ENCODE peak calls at places on chromosomes 4 and X, in nine cellular contexts. X is left lung, G is testis, F is MM.1S, W is tibial nerve, D is esophagus muscularis mucosa, C is adrenal gland, H is uterus, S is mammary epithelial cell. R is an unnamed sample. For H3K4me1, the result is how much of the 10 kb centered on the place peaks cover.

GRCh38 chr4:62683799-62684566 is 1483.9 kb downstream of the ADGRL3 start:
- DNase-seq in W (no peak), X (no peak), S (no peak), D (no peak), H (no peak), F (no peak), G (no peak), C (no peak), R (no peak)

GRCh38 chr4:3212391-3213100 is 36.4 kb upstream of the MSANTD1 start:
- DNase-seq in S (no peak), X (no peak), D (no peak), F (no peak), G (no peak), H (no peak), W (no peak), C (peak), R (no peak)

GRCh38 chr4:70651864-70652506 is 14.3 kb downstream of the JCHAIN start:
- DNase-seq in C (no peak), S (peak), X (no peak), W (no peak), F (peak), H (no peak), G (no peak), D (no peak), R (no peak)

GRCh38 chr4:73731968-73732610 is 8.3 kb upstream of the CXCL8 start:
- DNase-seq in S (no peak), F (no peak), W (peak), X (peak), H (no peak), C (no peak), D (no peak), G (no peak), R (no peak)

GRCh38 chr4:175823015-175823741 is 11.1 kb upstream of the GPM6A start:
- DNase-seq in D (no peak), H (no peak), W (no peak), C (no peak), G (no peak), X (no peak), S (no peak), F (no peak), R (no peak)

GRCh38 chr4:143294710-143295109 is 42.0 kb upstream of the GAB1 start:
- DNase-seq in C (no peak), S (no peak), D (no peak), G (no peak), W (no peak), H (no peak), F (no peak), X (no peak), R (no peak)

GRCh38 chrX:56793533-56794320 is 64.7 kb downstream of the NBDY start:
- DNase-seq in X (peak), G (no peak), F (no peak), S (no peak), H (no peak), W (no peak), D (peak), C (no peak), R (no peak)

GRCh38 chrX:16177260-16177659 is 10.0 kb downstream of the MAGEB17 start:
- DNase-seq in D (no peak), S (no peak), F (no peak), X (no peak), C (no peak), G (no peak), H (no peak), W (no peak), R (no peak)

GRCh38 chrX:72208126-72208525 is 26.6 kb downstream of the PIN4 start:
- DNase-seq in S (no peak), W (no peak), G (no peak), F (no peak), C (no peak), D (no peak), X (no peak), H (no peak), R (no peak)

GRCh38 chr4:173171098-173171497 is 2.5 kb downstream of the GALNT7 start:
- DNase-seq in X (no peak), C (no peak), G (no peak), H (no peak), W (no peak), F (no peak), D (no peak), S (peak), R (no peak)

GRCh38 chrX:8731579-8732395 is at the start of gene ANOS1:
- DNase-seq in D (no peak), G (peak), W (peak), C (peak), F (peak), X (peak), S (peak), H (no peak), R (peak)

GRCh38 chr4:116358633-116359222 is 726.6 kb downstream of the TRAM1L1 start:
- DNase-seq in G (peak), D (no peak), W (peak), H (no peak), F (peak), S (peak), X (no peak), C (peak), R (no peak)

GRCh38 chr4:115938764-115939443 is 825.5 kb upstream of the NDST4 start:
- DNase-seq in X (no peak), G (no peak), D (no peak), H (no peak), S (no peak), W (no peak), C (no peak), F (no peak), R (no peak)

GRCh38 chrX:136961594-136962135 is 72.1 kb downstream of the GPR101 start:
- DNase-seq in G (no peak), S (no peak), X (no peak), C (no peak), H (no peak), F (no peak), D (no peak), W (no peak), R (no peak)

GRCh38 chr4:128863314-128864075 is 54.0 kb downstream of the JADE1 start:
- DNase-seq in S (peak), F (peak), G (peak), D (no peak), X (peak), H (peak), W (peak), C (peak), R (peak)

GRCh38 chr4:77177196-77177595 is 20.2 kb downstream of the CCNG2 start:
- DNase-seq in D (no peak), C (no peak), G (no peak), W (no peak), S (no peak), H (no peak), X (no peak), F (no peak), R (no peak)

GRCh38 chr4:77172336-77172735 is 15.3 kb downstream of the CCNG2 start:
- DNase-seq in W (no peak), D (no peak), G (no peak), X (no peak), S (peak), H (no peak), F (no peak), C (no peak), R (no peak)

GRCh38 chr4:77176606-77177005 is 19.6 kb downstream of the CCNG2 start:
- DNase-seq in W (no peak), H (no peak), G (no peak), X (no peak), D (no peak), F (no peak), C (no peak), S (no peak), R (no peak)

GRCh38 chr4:77175201-77175610 is 18.2 kb downstream of the CCNG2 start:
- DNase-seq in D (no peak), W (no peak), S (no peak), H (no peak), C (no peak), F (no peak), X (no peak), G (no peak), R (no peak)

DNA sequence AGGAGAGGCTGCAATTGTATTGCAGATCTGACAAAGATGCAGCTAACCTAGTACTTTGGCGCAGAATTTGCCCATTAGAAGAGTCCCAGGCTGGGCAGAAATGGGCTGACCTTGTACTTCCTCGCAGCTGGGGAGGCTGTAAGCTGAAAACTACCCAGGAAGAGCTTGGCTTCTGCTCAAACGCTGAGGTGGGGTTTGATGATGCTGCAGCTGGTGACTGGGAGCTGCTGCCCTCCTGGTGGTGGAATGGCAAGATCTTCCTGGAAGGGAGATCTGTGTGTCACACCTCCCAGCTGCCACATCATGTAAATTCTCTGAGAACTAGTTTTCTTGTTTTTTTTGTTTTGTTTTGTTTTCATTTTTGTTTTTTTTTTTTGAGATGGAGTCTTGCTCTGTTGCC is 17.4 kb downstream of the CCNG2 start:
- DNase-seq in D (no peak), W (no peak), G (no peak), H (no peak), F (no peak), S (no peak), C (no peak), X (no peak), R (no peak)
- TF ChIP-seq CTCF in D (no peak), W (no peak), G (no peak), H (no peak), F (no peak), S (no peak), C (no peak), X (no peak), R (no peak)

DNA sequence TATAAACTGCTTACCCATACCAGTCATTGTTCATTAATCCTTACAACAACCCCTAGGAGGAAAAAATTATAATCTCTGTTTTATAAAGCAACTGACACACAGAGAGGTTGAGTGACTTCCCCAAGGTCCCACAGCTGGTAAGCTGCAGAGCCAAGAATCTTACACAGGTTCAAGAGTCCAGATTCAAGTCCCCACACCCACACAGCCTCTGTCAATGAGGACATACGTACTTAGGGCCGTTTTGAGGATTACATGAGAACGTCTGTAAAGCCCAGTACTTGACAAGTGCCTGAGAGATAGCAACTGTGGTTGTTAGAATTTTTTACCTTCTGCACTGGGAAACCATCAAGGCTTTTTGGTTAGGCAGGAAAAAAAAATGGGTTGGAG is 556 bp upstream of the SLC25A43 start:
- DNase-seq in C (no peak), G (no peak), X (no peak), S (no peak), H (no peak), D (no peak), W (no peak), F (no peak), R (no peak)
- H3K4me1 ChIP-seq in C (under half), G (under half), X (under half), S (under half), H (under half), D (under half), W (under half), F (under half), R (under half)

DNA sequence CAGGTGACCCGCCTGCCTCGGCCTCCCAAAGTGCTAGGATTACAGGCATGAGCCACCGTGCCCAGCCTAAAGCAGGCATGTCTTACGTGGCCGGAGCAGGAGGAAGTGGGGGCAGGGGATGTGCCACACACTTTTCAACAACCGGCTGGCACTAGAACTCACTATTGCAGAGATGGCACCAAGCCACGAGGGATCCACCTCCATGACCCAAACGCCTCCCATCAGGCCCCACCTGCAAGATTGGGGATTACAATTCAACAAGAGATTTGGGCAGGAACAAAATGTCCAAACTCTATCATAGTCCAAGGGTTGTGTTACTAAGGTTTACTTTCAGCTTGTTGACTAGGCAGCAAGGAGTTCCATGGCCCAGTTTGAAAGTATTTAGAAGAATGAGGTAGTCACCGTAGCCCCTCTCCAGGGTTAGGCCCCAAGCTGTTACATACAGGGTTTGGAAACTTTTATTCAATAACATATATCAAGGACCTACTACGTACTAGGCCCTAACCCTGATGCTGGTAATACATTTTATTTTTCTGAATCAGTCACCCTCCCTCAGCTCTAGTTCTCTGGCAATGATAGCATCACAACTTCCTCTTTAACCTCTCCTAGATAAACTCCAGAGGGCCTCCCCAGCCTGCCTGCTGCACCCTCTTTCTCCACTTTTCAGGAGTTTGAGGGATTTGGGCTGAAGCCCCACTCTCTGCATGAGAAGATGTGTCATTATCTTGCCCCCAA is 18.0 kb upstream of the TBC1D14 start:
- DNase-seq in H (no peak), D (no peak), W (peak), C (peak), X (peak), G (no peak), S (no peak), F (no peak), R (no peak)
- H3K27ac ChIP-seq in H (peak), D (peak), W (no peak), C (peak), X (peak), G (peak), S (no peak), F (no peak), R (no peak)

GRCh38 chrX:9895225-9895912 is 71.8 kb upstream of the CLDN34 start:
- DNase-seq in W (no peak), F (no peak), C (no peak), H (no peak), G (no peak), S (no peak), X (no peak), D (no peak), R (no peak)

GRCh38 chrX:9899640-9900075 is 67.5 kb upstream of the CLDN34 start:
- DNase-seq in W (no peak), S (no peak), C (no peak), X (no peak), F (no peak), D (no peak), G (peak), H (no peak), R (no peak)

GRCh38 chrX:9902651-9903050 is 64.5 kb upstream of the CLDN34 start:
- DNase-seq in S (peak), W (no peak), C (peak), G (peak), F (no peak), H (no peak), X (no peak), D (no peak), R (no peak)

DNA sequence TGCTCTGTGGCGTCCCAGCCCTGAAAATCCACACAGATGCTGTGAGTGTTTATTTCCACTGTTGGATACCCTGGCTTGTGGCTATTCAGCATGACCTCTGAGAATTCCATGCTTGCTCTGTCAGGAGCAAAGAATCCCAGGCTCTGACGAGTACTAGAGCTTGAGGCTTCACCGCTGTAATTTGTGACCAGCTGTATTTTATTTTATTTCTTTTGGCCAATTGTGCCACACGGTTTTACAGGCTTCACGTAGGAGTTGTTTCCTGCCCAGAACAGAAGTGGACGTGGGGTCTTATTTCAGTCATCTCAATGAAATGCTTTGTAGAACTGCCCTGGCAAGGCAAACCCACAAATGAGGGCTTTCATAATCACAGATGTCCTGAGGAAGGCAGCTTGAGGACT is 69.4 kb upstream of the CLDN34 start:
- DNase-seq in H (no peak), W (peak), D (no peak), C (no peak), X (no peak), S (peak), F (no peak), G (no peak), R (no peak)
- TF ChIP-seq CTCF in H (no peak), W (no peak), D (no peak), C (no peak), X (no peak), S (no peak), F (no peak), G (no peak), R (no peak)

GRCh38 chr4:8160233-8160560 is 1.6 kb upstream of the ABLIM2 start:
- DNase-seq in C (no peak), H (no peak), F (no peak), X (no peak), W (no peak), D (no peak), S (no peak), G (no peak), R (no peak)
- H3K4me1 ChIP-seq in C (under half), H (under half), F (under half), X (under half), W (under half), D (under half), S (under half), G (under half), R (under half)

DNA sequence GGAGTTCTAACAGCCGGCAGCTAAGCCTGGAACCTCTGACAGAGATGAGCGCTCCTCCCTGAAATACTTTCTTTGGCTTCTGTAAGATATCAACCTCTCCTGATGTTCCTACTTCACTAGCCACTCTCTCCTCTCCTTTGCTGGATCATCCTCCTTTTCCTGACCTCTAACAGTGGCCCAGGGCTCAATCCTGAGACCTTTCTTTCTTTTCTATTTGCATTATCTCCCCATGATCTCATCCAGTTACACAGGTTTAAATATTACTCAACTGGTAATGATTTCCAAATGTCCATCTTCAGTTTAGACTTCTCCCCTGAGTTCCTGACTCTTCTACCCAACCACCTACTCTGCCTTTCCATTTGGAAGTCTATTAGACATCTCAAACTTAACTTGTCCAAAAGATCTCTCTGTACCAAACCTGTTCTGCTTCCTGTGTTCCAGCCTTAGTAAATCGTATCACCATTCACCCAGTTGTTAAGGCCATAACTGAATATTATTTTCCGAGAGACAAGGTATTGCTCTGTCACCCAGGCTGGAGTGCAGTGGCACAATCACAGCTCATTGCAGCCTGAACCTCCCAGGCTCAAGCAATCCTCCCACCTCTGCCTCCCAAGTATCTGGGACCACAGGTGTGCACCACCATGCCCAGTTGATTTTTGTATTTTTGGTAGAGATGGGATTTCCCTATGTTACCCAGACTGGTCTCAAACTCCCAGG is 41.1 kb downstream of the RFC1 start:
- DNase-seq in X (no peak), F (no peak), G (no peak), W (no peak), C (no peak), H (no peak), D (no peak), S (no peak), R (no peak)
- H3K27ac ChIP-seq in X (no peak), F (no peak), G (peak), W (no peak), C (no peak), H (peak), D (no peak), S (no peak), R (no peak)

DNA sequence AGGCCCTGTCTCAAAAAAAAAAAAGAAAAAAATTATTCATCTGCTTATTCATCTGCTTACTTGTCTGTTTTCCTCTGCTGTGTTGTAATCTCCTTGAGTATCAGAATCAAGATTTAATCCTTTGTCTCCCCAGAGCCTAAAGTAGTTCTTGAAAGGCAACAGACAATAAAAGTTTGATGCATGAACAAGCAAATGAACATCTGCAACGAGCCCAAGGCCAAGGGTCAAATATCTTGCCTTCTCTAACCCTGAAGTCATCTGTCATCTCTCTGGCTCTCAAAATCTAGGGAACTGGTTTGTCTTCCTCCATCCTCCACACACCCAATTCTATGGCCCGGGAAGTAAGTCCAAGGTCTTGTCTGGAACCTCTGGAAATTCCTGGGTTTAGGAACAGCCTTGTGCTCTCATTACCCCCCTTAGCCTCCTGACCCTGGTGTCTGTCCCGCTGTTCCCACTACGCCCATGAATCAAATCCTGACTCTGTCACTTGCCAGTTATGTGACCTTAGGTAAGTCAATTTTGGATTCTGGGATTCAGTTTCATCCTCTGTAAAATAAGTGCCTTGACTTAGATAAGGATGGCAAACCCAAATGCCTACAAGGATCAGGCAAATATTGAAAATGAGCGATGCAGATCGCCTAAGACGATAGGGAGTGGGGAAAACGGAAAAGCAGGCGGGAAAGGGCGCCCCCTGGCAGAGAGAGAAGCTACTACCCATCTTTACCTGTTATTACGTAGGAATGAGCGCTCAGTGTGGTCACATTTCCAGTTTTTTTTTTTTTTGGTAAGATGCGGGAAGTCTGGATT is 102.7 kb upstream of the DHX15 start:
- DNase-seq in D (peak), H (no peak), W (peak), C (peak), G (peak), F (no peak), S (no peak), X (no peak), R (peak)
- TF ChIP-seq CTCF in D (no peak), H (no peak), W (peak), C (peak), G (peak), F (peak), S (peak), X (peak), R (peak)